ENCODE peak calls at places on chromosomes 4 and X, in five cellular contexts. One of them, this sample, is unnamed.

GRCh38 chr4:177671387-177671786 is 229.2 kb upstream of the AGA start:
- DNase-seq in thyroid gland: no peak
- DNase-seq in mammary epithelial cell: no peak
- DNase-seq in AG04450: no peak
- DNase-seq in tibial artery: no peak
- DNase-seq in this sample: no peak

GRCh38 chr4:73573794-73574528 is 46.3 kb downstream of the RASSF6 start:
- DNase-seq in tibial artery: peak; percentile 41
- DNase-seq in thyroid gland: peak; percentile 68
- DNase-seq in mammary epithelial cell: peak; percentile 52
- DNase-seq in AG04450: peak; percentile 75
- DNase-seq in this sample: peak; percentile 75

GRCh38 chrX:18620349-18620748 is 51.6 kb downstream of the RS1 start:
- DNase-seq in thyroid gland: no peak
- DNase-seq in AG04450: no peak
- DNase-seq in mammary epithelial cell: no peak
- DNase-seq in tibial artery: no peak
- DNase-seq in this sample: no peak

GRCh38 chr4:53136954-53137353 is 228.9 kb downstream of the SCFD2 start:
- DNase-seq in mammary epithelial cell: no peak
- DNase-seq in tibial artery: no peak
- DNase-seq in thyroid gland: no peak
- DNase-seq in AG04450: no peak
- DNase-seq in this sample: no peak

GRCh38 chr4:3873446-3874415 is 107.5 kb downstream of the ADRA2C start:
- DNase-seq in mammary epithelial cell: no peak
- DNase-seq in tibial artery: no peak
- DNase-seq in thyroid gland: no peak
- DNase-seq in AG04450: no peak
- DNase-seq in this sample: no peak

GRCh38 chrX:103157511-103158316 is 57.2 kb upstream of the BEX4 start:
- DNase-seq in tibial artery: no peak
- DNase-seq in thyroid gland: peak; percentile 3
- DNase-seq in mammary epithelial cell: peak; percentile 22
- DNase-seq in AG04450: no peak
- DNase-seq in this sample: peak; percentile 46

GRCh38 chrX:154374361-154375155 is at the start of gene FLNA:
- DNase-seq in AG04450: no peak
- DNase-seq in thyroid gland: peak; percentile 41
- DNase-seq in mammary epithelial cell: no peak
- DNase-seq in tibial artery: peak; percentile 41
- DNase-seq in this sample: peak; percentile 24

GRCh38 chrX:20718592-20718991 is 451.9 kb upstream of the RPS6KA3 start:
- DNase-seq in AG04450: no peak
- DNase-seq in mammary epithelial cell: no peak
- DNase-seq in thyroid gland: no peak
- DNase-seq in tibial artery: no peak
- DNase-seq in this sample: no peak

GRCh38 chr4:19838858-19839257 is 412.8 kb upstream of the SLIT2 start:
- DNase-seq in AG04450: no peak
- DNase-seq in tibial artery: no peak
- DNase-seq in mammary epithelial cell: no peak
- DNase-seq in thyroid gland: no peak
- DNase-seq in this sample: no peak

GRCh38 chr4:140816806-140817205 is 60.6 kb upstream of the TBC1D9 start:
- DNase-seq in thyroid gland: no peak
- DNase-seq in AG04450: no peak
- DNase-seq in mammary epithelial cell: no peak
- DNase-seq in tibial artery: no peak
- DNase-seq in this sample: no peak

GRCh38 chr4:119233750-119234149 is 21.2 kb downstream of the USP53 start:
- DNase-seq in thyroid gland: no peak
- DNase-seq in mammary epithelial cell: no peak
- DNase-seq in tibial artery: no peak
- DNase-seq in AG04450: no peak
- DNase-seq in this sample: no peak

GRCh38 chr4:145679991-145680455 is at the start of gene C4orf51:
- DNase-seq in tibial artery: no peak
- DNase-seq in AG04450: peak; percentile 4
- DNase-seq in thyroid gland: peak; percentile 36
- DNase-seq in mammary epithelial cell: peak; percentile 30
- DNase-seq in this sample: no peak

GRCh38 chrX:38937926-38938325 is 136.7 kb downstream of the MID1IP1 start:
- DNase-seq in thyroid gland: no peak
- DNase-seq in tibial artery: no peak
- DNase-seq in mammary epithelial cell: no peak
- DNase-seq in AG04450: no peak
- DNase-seq in this sample: no peak

GRCh38 chrX:107628662-107629532 is 587 bp downstream of the PRPS1 start:
- DNase-seq in AG04450: no peak
- DNase-seq in thyroid gland: peak; percentile 38
- DNase-seq in tibial artery: peak; percentile 29
- DNase-seq in mammary epithelial cell: peak; percentile 37
- DNase-seq in this sample: peak; percentile 53

GRCh38 chrX:11480626-11481025 is 185.1 kb downstream of the ARHGAP6 start:
- DNase-seq in tibial artery: no peak
- DNase-seq in mammary epithelial cell: no peak
- DNase-seq in thyroid gland: no peak
- DNase-seq in AG04450: no peak
- DNase-seq in this sample: no peak

GRCh38 chrX:143788265-143788664 is 67.7 kb upstream of the SPANXN2 start:
- DNase-seq in tibial artery: no peak
- DNase-seq in mammary epithelial cell: peak; percentile 21
- DNase-seq in thyroid gland: no peak
- DNase-seq in AG04450: no peak
- DNase-seq in this sample: peak; percentile 13

GRCh38 chrX:3286196-3286920 is 60.1 kb downstream of the MXRA5 start:
- DNase-seq in tibial artery: no peak
- DNase-seq in AG04450: no peak
- DNase-seq in mammary epithelial cell: peak; percentile 72
- DNase-seq in thyroid gland: no peak
- DNase-seq in this sample: no peak

GRCh38 chr4:187612211-187612780 is 383.3 kb upstream of the ZFP42 start:
- DNase-seq in AG04450: no peak
- DNase-seq in mammary epithelial cell: no peak
- DNase-seq in tibial artery: no peak
- DNase-seq in thyroid gland: no peak
- DNase-seq in this sample: no peak

GRCh38 chrX:136850441-136851175 is 29.9 kb downstream of the RBMX start:
- DNase-seq in AG04450: no peak
- DNase-seq in mammary epithelial cell: no peak
- DNase-seq in thyroid gland: no peak
- DNase-seq in tibial artery: no peak
- DNase-seq in this sample: no peak

GRCh38 chr4:95255396-95256107 is 293.2 kb downstream of the UNC5C start:
- DNase-seq in mammary epithelial cell: peak; percentile 46
- DNase-seq in tibial artery: no peak
- DNase-seq in AG04450: peak; percentile 29
- DNase-seq in thyroid gland: no peak
- DNase-seq in this sample: peak; percentile 71
- H3K4me3 ChIP-seq in mammary epithelial cell: no peak overlapping the region
- H3K4me3 ChIP-seq in tibial artery: no peak overlapping the region
- H3K4me3 ChIP-seq in AG04450: no peak overlapping the region
- H3K4me3 ChIP-seq in thyroid gland: no peak overlapping the region
- H3K4me3 ChIP-seq in this sample: no peak overlapping the region

GRCh38 chr4:37993806-37994205 is 33.6 kb downstream of the PTTG2 start:
- DNase-seq in tibial artery: no peak
- DNase-seq in AG04450: no peak
- DNase-seq in thyroid gland: peak; percentile 53
- DNase-seq in mammary epithelial cell: no peak
- DNase-seq in this sample: no peak
- H3K27ac ChIP-seq in tibial artery: peak overlapping the region; percentile 80
- H3K27ac ChIP-seq in AG04450: no peak overlapping the region
- H3K27ac ChIP-seq in thyroid gland: peak overlapping the region; percentile 98
- H3K27ac ChIP-seq in mammary epithelial cell: no peak overlapping the region
- H3K27ac ChIP-seq in this sample: no peak overlapping the region

DNA sequence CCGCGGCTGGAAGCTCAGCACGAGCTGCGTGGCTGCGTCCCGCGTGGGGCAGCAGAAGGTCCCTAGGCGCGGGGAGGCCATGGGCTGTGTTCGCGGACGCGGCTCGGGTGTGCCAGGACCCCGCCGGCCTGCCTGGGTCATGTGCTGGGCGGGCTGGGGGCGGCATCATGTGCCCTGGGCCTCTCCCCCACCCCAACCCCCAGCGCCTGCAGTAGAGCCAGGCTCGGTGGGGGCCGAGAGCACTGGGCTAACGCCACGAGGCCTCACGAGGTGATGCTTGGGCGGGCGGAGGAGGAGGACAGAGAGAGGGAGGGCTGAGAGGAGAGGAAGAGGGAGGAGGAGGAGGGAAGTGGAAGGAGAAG is at the start of gene GPR143:
- DNase-seq in mammary epithelial cell: no peak
- DNase-seq in tibial artery: no peak
- DNase-seq in thyroid gland: peak; percentile 20
- DNase-seq in AG04450: no peak
- DNase-seq in this sample: peak; percentile 18
- H3K4me3 ChIP-seq in mammary epithelial cell: no peak within 1 kb of the TSS
- H3K4me3 ChIP-seq in tibial artery: no peak within 1 kb of the TSS
- H3K4me3 ChIP-seq in thyroid gland: no peak within 1 kb of the TSS
- H3K4me3 ChIP-seq in AG04450: no peak within 1 kb of the TSS
- H3K4me3 ChIP-seq in this sample: peak within 1 kb of the TSS; percentile 9

DNA sequence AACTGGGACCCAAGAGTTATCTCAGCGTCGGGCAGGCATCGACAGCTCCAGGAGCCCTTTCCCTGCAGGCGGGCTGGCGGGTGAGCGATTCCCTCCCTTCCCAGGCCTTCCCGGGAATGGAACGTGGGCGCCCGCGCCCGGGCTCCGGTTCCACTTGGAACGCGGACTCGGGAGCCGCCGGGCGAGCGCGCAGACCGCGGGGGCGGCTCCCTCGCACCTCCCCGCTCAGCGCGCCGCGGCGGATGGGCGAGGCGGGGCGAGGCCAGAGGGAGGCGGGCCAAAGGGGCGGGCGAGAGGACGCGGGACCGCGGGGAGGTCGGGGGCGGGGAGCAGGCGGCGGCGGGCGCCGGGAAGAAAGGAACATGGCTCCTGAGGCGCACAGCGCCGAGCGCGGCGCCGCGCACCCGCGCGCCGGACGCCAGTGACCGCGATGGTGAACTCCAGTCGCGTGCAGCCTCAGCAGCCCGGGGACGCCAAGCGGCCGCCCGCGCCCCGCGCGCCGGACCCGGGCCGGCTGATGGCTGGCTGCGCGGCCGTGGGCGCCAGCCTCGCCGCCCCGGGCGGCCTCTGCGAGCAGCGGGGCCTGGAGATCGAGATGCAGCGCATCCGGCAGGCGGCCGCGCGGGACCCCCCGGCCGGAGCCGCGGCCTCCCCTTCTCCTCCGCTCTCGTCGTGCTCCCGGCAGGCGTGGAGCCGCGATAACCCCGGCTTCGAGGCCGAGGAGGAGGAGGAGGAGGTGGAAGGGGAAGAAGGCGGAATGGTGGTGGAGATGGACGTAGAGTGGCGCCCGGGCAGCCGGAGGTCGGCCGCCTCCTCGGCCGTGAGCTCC is at the start of gene PKD2:
- DNase-seq in tibial artery: peak; percentile 83
- DNase-seq in AG04450: no peak
- DNase-seq in mammary epithelial cell: peak; percentile 80
- DNase-seq in thyroid gland: peak; percentile 76
- DNase-seq in this sample: peak; percentile 89
- H3K27ac ChIP-seq in tibial artery: peak within 1 kb of the TSS; percentile 96
- H3K27ac ChIP-seq in AG04450: peak within 1 kb of the TSS; percentile 33
- H3K27ac ChIP-seq in mammary epithelial cell: peak within 1 kb of the TSS; percentile 85
- H3K27ac ChIP-seq in thyroid gland: peak within 1 kb of the TSS; percentile 82
- H3K27ac ChIP-seq in this sample: peak within 1 kb of the TSS; percentile 85

DNA sequence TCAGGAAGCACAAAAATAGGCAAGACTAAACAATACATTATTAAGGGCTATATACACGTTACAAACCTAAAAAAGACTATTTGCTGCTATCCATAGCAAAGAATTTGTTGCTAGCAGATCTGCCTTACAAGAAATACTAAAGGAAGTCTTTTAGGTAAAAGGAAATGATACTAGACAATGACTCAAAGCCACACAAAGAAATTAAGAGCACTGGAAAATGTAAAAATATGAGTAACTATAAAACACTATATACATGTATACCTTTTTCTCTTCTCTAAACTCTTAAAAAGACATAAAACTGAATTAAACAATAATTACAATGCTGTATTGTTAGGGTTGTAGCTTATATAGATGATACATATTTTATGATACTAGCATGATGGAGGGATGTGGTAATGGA is 25.7 kb downstream of the SLC9A7 start:
- DNase-seq in AG04450: no peak
- DNase-seq in tibial artery: no peak
- DNase-seq in thyroid gland: no peak
- DNase-seq in mammary epithelial cell: no peak
- DNase-seq in this sample: no peak
- H3K4me3 ChIP-seq in AG04450: no peak overlapping the region
- H3K4me3 ChIP-seq in tibial artery: no peak overlapping the region
- H3K4me3 ChIP-seq in thyroid gland: no peak overlapping the region
- H3K4me3 ChIP-seq in mammary epithelial cell: no peak overlapping the region
- H3K4me3 ChIP-seq in this sample: no peak overlapping the region

DNA sequence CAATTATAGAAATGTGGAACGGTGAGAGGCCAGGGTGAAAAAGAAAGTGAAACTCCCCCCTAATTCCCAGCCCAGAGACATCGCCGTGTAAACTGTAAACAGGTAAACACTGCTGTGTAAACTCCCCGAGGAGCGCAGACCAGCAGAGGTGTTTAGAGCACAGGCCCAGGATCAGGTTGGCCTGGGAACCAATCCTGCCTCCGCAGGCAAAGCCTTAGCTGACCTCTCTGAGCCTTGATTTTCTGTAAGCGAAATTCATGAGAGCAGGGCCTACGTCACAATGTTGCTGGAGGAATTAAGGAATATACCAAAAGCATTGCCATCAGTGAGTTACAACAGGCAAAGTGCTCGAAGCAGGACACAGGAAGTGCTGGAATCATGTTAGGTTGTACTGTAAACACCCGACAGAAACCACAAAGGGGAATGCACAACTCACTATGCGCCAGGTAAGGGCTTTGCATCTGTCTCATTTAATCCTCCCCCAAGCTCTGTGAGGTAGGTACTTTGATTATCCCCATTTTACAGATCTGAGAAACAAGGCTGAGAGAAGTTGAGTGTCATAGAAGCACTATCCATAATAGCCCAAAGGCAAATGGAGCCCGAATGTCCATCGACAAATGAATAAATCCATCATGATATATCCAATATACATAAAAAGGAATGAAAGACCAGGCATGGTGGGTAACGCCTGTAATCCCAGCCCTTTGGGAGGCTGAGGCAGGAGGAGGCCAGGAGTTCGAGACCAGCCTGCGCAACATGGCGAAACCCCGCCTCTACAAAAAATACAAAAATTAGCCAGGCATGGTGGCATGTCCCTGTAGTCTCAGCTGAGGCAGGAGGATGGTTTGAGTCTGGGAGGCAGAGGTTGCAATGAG is 30.7 kb upstream of the KIAA0232 start:
- DNase-seq in tibial artery: no peak
- DNase-seq in mammary epithelial cell: no peak
- DNase-seq in thyroid gland: no peak
- DNase-seq in AG04450: no peak
- DNase-seq in this sample: no peak
- H3K27ac ChIP-seq in tibial artery: no peak overlapping the region
- H3K27ac ChIP-seq in mammary epithelial cell: no peak overlapping the region
- H3K27ac ChIP-seq in thyroid gland: no peak overlapping the region
- H3K27ac ChIP-seq in AG04450: no peak overlapping the region
- H3K27ac ChIP-seq in this sample: no peak overlapping the region

GRCh38 chr4:111198426-111198825 is 575.5 kb upstream of the PITX2 start:
- DNase-seq in AG04450: no peak
- DNase-seq in thyroid gland: no peak
- DNase-seq in tibial artery: no peak
- DNase-seq in mammary epithelial cell: no peak
- DNase-seq in this sample: no peak
- H3K4me3 ChIP-seq in AG04450: no peak overlapping the region
- H3K4me3 ChIP-seq in thyroid gland: no peak overlapping the region
- H3K4me3 ChIP-seq in tibial artery: no peak overlapping the region
- H3K4me3 ChIP-seq in mammary epithelial cell: no peak overlapping the region
- H3K4me3 ChIP-seq in this sample: no peak overlapping the region